ENCODE peak calls at places on chromosomes 1 and 21, in six cellular contexts. One of them, this sample, is unnamed.
A peak's percentile ranks its signal among the peaks of the same experiment; 100 is the strongest.

GRCh38 chr1:51644533-51645197 is 27.8 kb downstream of the OSBPL9 start:
- DNase-seq in dorsolateral prefrontal cortex: no peak
- DNase-seq in brain microvascular endothelial cell: peak; percentile 82
- DNase-seq in neuronal stem cell: no peak
- DNase-seq in breast epithelium: no peak
- DNase-seq in pancreas: no peak
- DNase-seq in this sample: peak; percentile 24

GRCh38 chr1:38559180-38559874 is 300.2 kb downstream of the RRAGC start:
- DNase-seq in breast epithelium: no peak
- DNase-seq in pancreas: peak; percentile 11
- DNase-seq in brain microvascular endothelial cell: no peak
- DNase-seq in dorsolateral prefrontal cortex: no peak
- DNase-seq in neuronal stem cell: no peak
- DNase-seq in this sample: peak; percentile 20

GRCh38 chr1:241641748-241642592 is 1.8 kb upstream of the CHML start:
- DNase-seq in pancreas: no peak
- DNase-seq in brain microvascular endothelial cell: peak; percentile 83
- DNase-seq in dorsolateral prefrontal cortex: no peak
- DNase-seq in neuronal stem cell: no peak
- DNase-seq in breast epithelium: no peak
- DNase-seq in this sample: peak; percentile 22

GRCh38 chr1:59707216-59707615 is 107.5 kb upstream of the HOOK1 start:
- DNase-seq in breast epithelium: no peak
- DNase-seq in pancreas: no peak
- DNase-seq in dorsolateral prefrontal cortex: no peak
- DNase-seq in brain microvascular endothelial cell: peak; percentile 90
- DNase-seq in neuronal stem cell: no peak
- DNase-seq in this sample: peak; percentile 62

GRCh38 chr21:29152936-29153335 is 22.5 kb downstream of the MAP3K7CL start:
- DNase-seq in pancreas: no peak
- DNase-seq in breast epithelium: no peak
- DNase-seq in dorsolateral prefrontal cortex: no peak
- DNase-seq in neuronal stem cell: no peak
- DNase-seq in brain microvascular endothelial cell: no peak
- DNase-seq in this sample: no peak

GRCh38 chr1:3070654-3071506 is 1.9 kb downstream of the PRDM16 start:
- DNase-seq in pancreas: peak; percentile 30
- DNase-seq in breast epithelium: no peak
- DNase-seq in neuronal stem cell: no peak
- DNase-seq in dorsolateral prefrontal cortex: no peak
- DNase-seq in brain microvascular endothelial cell: no peak
- DNase-seq in this sample: peak; percentile 37

GRCh38 chr1:159896086-159896930 is 3.7 kb downstream of the CFAP45 start:
- DNase-seq in dorsolateral prefrontal cortex: no peak
- DNase-seq in neuronal stem cell: no peak
- DNase-seq in pancreas: no peak
- DNase-seq in brain microvascular endothelial cell: no peak
- DNase-seq in breast epithelium: no peak
- DNase-seq in this sample: no peak

GRCh38 chr1:20380616-20381035 is 90.0 kb downstream of the VWA5B1 start:
- DNase-seq in neuronal stem cell: no peak
- DNase-seq in dorsolateral prefrontal cortex: peak; percentile 50
- DNase-seq in brain microvascular endothelial cell: peak; percentile 24
- DNase-seq in breast epithelium: no peak
- DNase-seq in pancreas: no peak
- DNase-seq in this sample: peak; percentile 28

GRCh38 chr1:197441990-197442389 is 173.9 kb downstream of the CRB1 start:
- DNase-seq in brain microvascular endothelial cell: peak; percentile 45
- DNase-seq in breast epithelium: no peak
- DNase-seq in pancreas: no peak
- DNase-seq in neuronal stem cell: no peak
- DNase-seq in dorsolateral prefrontal cortex: no peak
- DNase-seq in this sample: peak; percentile 34
- H3K4me3 ChIP-seq in brain microvascular endothelial cell: no peak overlapping the region
- H3K4me3 ChIP-seq in breast epithelium: no peak overlapping the region
- H3K4me3 ChIP-seq in pancreas: no peak overlapping the region
- H3K4me3 ChIP-seq in neuronal stem cell: no peak overlapping the region
- H3K4me3 ChIP-seq in dorsolateral prefrontal cortex: no peak overlapping the region
- H3K4me3 ChIP-seq in this sample: no peak overlapping the region

GRCh38 chr1:207793327-207793726 is 41.5 kb downstream of the CD46 start:
- DNase-seq in neuronal stem cell: no peak
- DNase-seq in dorsolateral prefrontal cortex: no peak
- DNase-seq in brain microvascular endothelial cell: no peak
- DNase-seq in pancreas: no peak
- DNase-seq in breast epithelium: no peak
- DNase-seq in this sample: no peak

GRCh38 chr1:207798847-207799246 is 47.0 kb downstream of the CD46 start:
- DNase-seq in dorsolateral prefrontal cortex: no peak
- DNase-seq in neuronal stem cell: no peak
- DNase-seq in brain microvascular endothelial cell: peak; percentile 58
- DNase-seq in pancreas: no peak
- DNase-seq in breast epithelium: no peak
- DNase-seq in this sample: peak; percentile 8

GRCh38 chr1:207797229-207797973 is 45.5 kb downstream of the CD46 start:
- DNase-seq in breast epithelium: peak; percentile 87
- DNase-seq in pancreas: peak; percentile 82
- DNase-seq in neuronal stem cell: peak; percentile 43
- DNase-seq in dorsolateral prefrontal cortex: peak; percentile 87
- DNase-seq in brain microvascular endothelial cell: peak; percentile 95
- DNase-seq in this sample: peak; percentile 88

GRCh38 chr1:207791290-207791689 is 39.4 kb downstream of the CD46 start:
- DNase-seq in brain microvascular endothelial cell: no peak
- DNase-seq in pancreas: no peak
- DNase-seq in breast epithelium: no peak
- DNase-seq in dorsolateral prefrontal cortex: no peak
- DNase-seq in neuronal stem cell: no peak
- DNase-seq in this sample: no peak

GRCh38 chr1:207794861-207795260 is 43.0 kb downstream of the CD46 start:
- DNase-seq in brain microvascular endothelial cell: no peak
- DNase-seq in dorsolateral prefrontal cortex: no peak
- DNase-seq in neuronal stem cell: no peak
- DNase-seq in breast epithelium: no peak
- DNase-seq in pancreas: no peak
- DNase-seq in this sample: no peak
- H3K27ac ChIP-seq in brain microvascular endothelial cell: no peak overlapping the region
- H3K27ac ChIP-seq in dorsolateral prefrontal cortex: no peak overlapping the region
- H3K27ac ChIP-seq in neuronal stem cell: no peak overlapping the region
- H3K27ac ChIP-seq in breast epithelium: no peak overlapping the region
- H3K27ac ChIP-seq in pancreas: no peak overlapping the region
- H3K27ac ChIP-seq in this sample: no peak overlapping the region

GRCh38 chr1:8086071-8086470 is 60.0 kb upstream of the ERRFI1 start:
- DNase-seq in breast epithelium: no peak
- DNase-seq in dorsolateral prefrontal cortex: no peak
- DNase-seq in neuronal stem cell: no peak
- DNase-seq in brain microvascular endothelial cell: no peak
- DNase-seq in pancreas: no peak
- DNase-seq in this sample: no peak

GRCh38 chr1:8084913-8085312 is 58.8 kb upstream of the ERRFI1 start:
- DNase-seq in breast epithelium: no peak
- DNase-seq in brain microvascular endothelial cell: no peak
- DNase-seq in pancreas: no peak
- DNase-seq in dorsolateral prefrontal cortex: no peak
- DNase-seq in neuronal stem cell: no peak
- DNase-seq in this sample: no peak

GRCh38 chr1:8078176-8078671 is 52.1 kb upstream of the ERRFI1 start:
- DNase-seq in dorsolateral prefrontal cortex: no peak
- DNase-seq in breast epithelium: no peak
- DNase-seq in neuronal stem cell: no peak
- DNase-seq in brain microvascular endothelial cell: peak; percentile 77
- DNase-seq in pancreas: no peak
- DNase-seq in this sample: peak; percentile 56

GRCh38 chr1:8082945-8083344 is 56.8 kb upstream of the ERRFI1 start:
- DNase-seq in breast epithelium: no peak
- DNase-seq in dorsolateral prefrontal cortex: no peak
- DNase-seq in brain microvascular endothelial cell: peak; percentile 56
- DNase-seq in neuronal stem cell: no peak
- DNase-seq in pancreas: no peak
- DNase-seq in this sample: peak; percentile 44

GRCh38 chr1:8083739-8084484 is 57.8 kb upstream of the ERRFI1 start:
- DNase-seq in brain microvascular endothelial cell: peak; percentile 70
- DNase-seq in pancreas: no peak
- DNase-seq in dorsolateral prefrontal cortex: no peak
- DNase-seq in breast epithelium: no peak
- DNase-seq in neuronal stem cell: no peak
- DNase-seq in this sample: no peak
- H3K4me3 ChIP-seq in brain microvascular endothelial cell: no peak overlapping the region
- H3K4me3 ChIP-seq in pancreas: no peak overlapping the region
- H3K4me3 ChIP-seq in dorsolateral prefrontal cortex: no peak overlapping the region
- H3K4me3 ChIP-seq in breast epithelium: no peak overlapping the region
- H3K4me3 ChIP-seq in neuronal stem cell: no peak overlapping the region
- H3K4me3 ChIP-seq in this sample: no peak overlapping the region

DNA sequence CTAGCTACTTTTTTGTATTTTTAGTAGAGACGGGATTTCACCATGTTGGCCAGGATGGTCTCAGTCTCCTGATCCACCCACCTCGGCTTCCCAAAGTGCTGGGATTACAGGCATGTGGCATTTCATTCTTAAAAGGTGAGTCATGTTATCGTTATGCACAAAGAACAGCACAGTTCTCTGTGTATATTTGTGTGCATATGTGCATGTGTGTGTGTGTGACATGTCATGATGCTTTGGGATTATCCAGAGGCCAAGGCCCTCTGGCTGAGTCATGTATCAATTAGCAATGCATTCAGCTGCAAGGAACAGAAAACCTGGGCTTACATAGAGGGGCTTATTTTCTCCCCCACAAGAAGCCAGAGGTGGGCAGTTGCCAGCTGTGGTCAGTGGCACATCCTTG is 301.7 kb upstream of the KAZN start:
- DNase-seq in pancreas: no peak
- DNase-seq in brain microvascular endothelial cell: no peak
- DNase-seq in breast epithelium: no peak
- DNase-seq in neuronal stem cell: no peak
- DNase-seq in dorsolateral prefrontal cortex: no peak
- DNase-seq in this sample: no peak
- H3K27ac ChIP-seq in pancreas: no peak overlapping the region
- H3K27ac ChIP-seq in brain microvascular endothelial cell: no peak overlapping the region
- H3K27ac ChIP-seq in breast epithelium: no peak overlapping the region
- H3K27ac ChIP-seq in neuronal stem cell: no peak overlapping the region
- H3K27ac ChIP-seq in dorsolateral prefrontal cortex: no peak overlapping the region
- H3K27ac ChIP-seq in this sample: no peak overlapping the region

DNA sequence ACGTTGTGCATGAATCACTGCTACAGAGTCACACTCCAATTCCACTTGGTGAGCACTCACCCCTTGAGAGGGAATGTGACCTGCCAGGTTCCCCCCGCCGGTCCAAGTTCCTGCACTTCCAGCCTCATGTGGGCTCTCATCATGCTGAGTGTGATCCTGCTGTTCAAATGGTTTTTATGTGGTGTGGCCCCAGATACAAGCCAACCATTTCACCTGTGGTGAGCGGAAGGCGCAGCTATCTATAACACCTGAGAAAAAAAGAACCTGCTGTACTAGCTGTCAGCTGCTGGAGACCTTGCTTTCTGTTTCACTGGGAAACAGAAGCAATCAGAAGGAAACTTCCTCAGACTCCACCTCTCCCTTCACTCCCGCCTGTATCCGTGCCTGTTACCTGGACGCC is 64.5 kb upstream of the RPL11 start:
- DNase-seq in breast epithelium: no peak
- DNase-seq in pancreas: peak; percentile 41
- DNase-seq in brain microvascular endothelial cell: no peak
- DNase-seq in neuronal stem cell: no peak
- DNase-seq in dorsolateral prefrontal cortex: no peak
- DNase-seq in this sample: no peak
- H3K4me3 ChIP-seq in breast epithelium: no peak overlapping the region
- H3K4me3 ChIP-seq in pancreas: peak overlapping the region; percentile 11
- H3K4me3 ChIP-seq in brain microvascular endothelial cell: no peak overlapping the region
- H3K4me3 ChIP-seq in neuronal stem cell: no peak overlapping the region
- H3K4me3 ChIP-seq in dorsolateral prefrontal cortex: no peak overlapping the region
- H3K4me3 ChIP-seq in this sample: no peak overlapping the region

GRCh38 chr1:11978290-11978689 is 2.0 kb upstream of the MFN2 start:
- DNase-seq in neuronal stem cell: no peak
- DNase-seq in dorsolateral prefrontal cortex: no peak
- DNase-seq in breast epithelium: no peak
- DNase-seq in brain microvascular endothelial cell: no peak
- DNase-seq in pancreas: no peak
- DNase-seq in this sample: no peak

GRCh38 chr1:11980676-11980972 is 380 bp downstream of the MFN2 start:
- DNase-seq in neuronal stem cell: peak; percentile 9
- DNase-seq in brain microvascular endothelial cell: no peak
- DNase-seq in dorsolateral prefrontal cortex: no peak
- DNase-seq in pancreas: no peak
- DNase-seq in breast epithelium: no peak
- DNase-seq in this sample: no peak

GRCh38 chr1:11977625-11978024 is 2.6 kb upstream of the MFN2 start:
- DNase-seq in dorsolateral prefrontal cortex: no peak
- DNase-seq in neuronal stem cell: no peak
- DNase-seq in brain microvascular endothelial cell: no peak
- DNase-seq in breast epithelium: no peak
- DNase-seq in pancreas: no peak
- DNase-seq in this sample: no peak

GRCh38 chr1:11979818-11980675 is at the start of gene MFN2:
- DNase-seq in neuronal stem cell: peak; percentile 97
- DNase-seq in dorsolateral prefrontal cortex: peak; percentile 95
- DNase-seq in breast epithelium: peak; percentile 90
- DNase-seq in pancreas: peak; percentile 97
- DNase-seq in brain microvascular endothelial cell: peak; percentile 95
- DNase-seq in this sample: peak; percentile 99

DNA sequence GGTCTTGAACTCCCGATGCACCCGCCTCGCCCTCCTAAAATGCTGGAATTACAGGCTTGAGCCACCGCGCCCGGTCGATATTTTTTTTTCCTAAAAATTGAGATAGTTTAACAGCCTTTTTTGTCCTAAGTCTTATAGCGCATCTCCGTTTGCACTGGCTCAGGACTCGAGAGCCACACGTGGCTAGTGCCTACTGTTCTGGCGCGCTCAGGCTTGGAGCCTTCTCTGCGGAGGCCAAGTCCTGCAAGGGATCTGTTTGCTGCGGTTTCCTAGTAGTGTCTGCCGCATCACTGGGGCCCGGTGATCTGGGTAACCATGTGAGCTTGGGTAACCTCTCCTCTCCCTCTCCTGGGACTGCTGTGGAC is 809 bp upstream of the MFN2 start:
- DNase-seq in dorsolateral prefrontal cortex: peak; percentile 62
- DNase-seq in brain microvascular endothelial cell: no peak
- DNase-seq in breast epithelium: no peak
- DNase-seq in neuronal stem cell: peak; percentile 5
- DNase-seq in pancreas: no peak
- DNase-seq in this sample: no peak
- H3K27ac ChIP-seq in dorsolateral prefrontal cortex: peak overlapping the region; percentile 89
- H3K27ac ChIP-seq in brain microvascular endothelial cell: peak overlapping the region; percentile 81
- H3K27ac ChIP-seq in breast epithelium: peak overlapping the region; percentile 94
- H3K27ac ChIP-seq in neuronal stem cell: no peak overlapping the region
- H3K27ac ChIP-seq in pancreas: peak overlapping the region; percentile 91
- H3K27ac ChIP-seq in this sample: peak overlapping the region; percentile 93

DNA sequence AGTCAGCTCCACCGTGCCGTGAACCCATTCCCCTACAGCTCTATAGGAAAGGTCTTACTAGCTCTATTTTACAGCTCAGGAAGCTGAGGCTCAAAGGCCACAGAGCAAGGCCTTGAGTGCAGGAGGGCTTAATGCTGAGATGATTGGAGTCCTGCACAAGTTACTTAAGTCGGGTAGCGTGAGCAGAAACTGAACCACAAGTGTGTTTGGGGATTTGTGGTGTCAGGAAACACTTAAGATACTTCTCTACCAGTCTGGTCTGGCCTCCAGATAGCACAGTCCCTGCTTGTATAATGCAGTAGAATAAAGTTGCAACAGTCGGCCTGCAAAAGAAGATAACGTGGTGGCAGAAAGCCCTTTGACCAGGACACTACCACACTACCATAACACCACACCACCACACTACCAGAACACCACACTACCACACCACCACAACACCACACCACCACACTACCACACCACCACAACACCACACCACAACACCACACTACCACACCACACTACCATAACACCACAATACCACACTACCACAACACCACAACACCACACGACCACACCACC is 118.1 kb downstream of the SPSB1 start:
- DNase-seq in breast epithelium: no peak
- DNase-seq in brain microvascular endothelial cell: peak; percentile 29
- DNase-seq in dorsolateral prefrontal cortex: no peak
- DNase-seq in neuronal stem cell: no peak
- DNase-seq in pancreas: no peak
- DNase-seq in this sample: peak; percentile 58
- H3K4me3 ChIP-seq in breast epithelium: no peak overlapping the region
- H3K4me3 ChIP-seq in brain microvascular endothelial cell: no peak overlapping the region
- H3K4me3 ChIP-seq in dorsolateral prefrontal cortex: no peak overlapping the region
- H3K4me3 ChIP-seq in neuronal stem cell: peak overlapping the region; percentile 28
- H3K4me3 ChIP-seq in pancreas: no peak overlapping the region
- H3K4me3 ChIP-seq in this sample: no peak overlapping the region

This sample was measured in hepatocyte.